ENCODE peak calls at places on chromosomes 1 and 21, in nine cellular contexts. O is right lobe of liver; H is neuronal stem cell; C is T-helper 2 cell; M is T follicular helper cell; L is KBM-7; T is smooth muscle cell of the brain vasculature; S is RCC 7860; U is stimulated activated CD4-positive, alpha-beta T cell treated with anti-CD3 and anti-CD28 coated beads, Interleukin-1b, Interleukin-23, amount 100 ng/mL, for 24 hours. F is an unnamed sample.

GRCh38 chr1:108117908-108118902 is 81.9 kb downstream of the SLC25A24 start:
- DNase-seq in M (no peak), C (no peak), U (no peak), T (no peak), S (no peak), L (no peak), H (no peak), O (no peak), F (no peak)

GRCh38 chr1:159090566-159091546 is 14.3 kb upstream of the AIM2 start:
- DNase-seq in M (no peak), C (no peak), H (no peak), U (no peak), L (no peak), T (no peak), O (no peak), S (no peak), F (no peak)

GRCh38 chr1:180636138-180636537 is 4.3 kb downstream of the XPR1 start:
- DNase-seq in M (no peak), U (no peak), H (no peak), L (no peak), T (no peak), O (no peak), C (no peak), S (no peak), F (no peak)

GRCh38 chr1:219498666-219499065 is 114.2 kb downstream of the ZC3H11B start:
- DNase-seq in H (no peak), O (no peak), M (no peak), C (no peak), L (no peak), T (no peak), S (no peak), U (no peak), F (no peak)

GRCh38 chr1:95323117-95323516 is 89.1 kb downstream of the RWDD3 start:
- DNase-seq in O (no peak), L (no peak), S (peak; percentile 24), H (peak; percentile 36), C (no peak), T (no peak), M (no peak), U (no peak), F (no peak)

GRCh38 chr1:25683731-25684130 is 67.1 kb downstream of the MAN1C1 start:
- DNase-seq in C (no peak), O (no peak), S (no peak), L (no peak), H (no peak), U (no peak), M (no peak), T (no peak), F (no peak)

GRCh38 chr21:16913010-16913409 is 599.8 kb upstream of the CXADR start:
- DNase-seq in S (no peak), C (no peak), L (no peak), M (no peak), U (no peak), T (no peak), O (no peak), H (no peak), F (no peak)

GRCh38 chr1:147273409-147274307 is 31.2 kb downstream of the CHD1L start:
- DNase-seq in L (peak; percentile 62), U (no peak), M (peak; percentile 3), S (peak; percentile 39), H (peak; percentile 35), T (peak; percentile 39), O (no peak), C (no peak), F (no peak)

GRCh38 chr1:184656221-184656620 is 98.4 kb downstream of the EDEM3 start:
- DNase-seq in T (no peak), S (no peak), U (no peak), L (no peak), H (no peak), O (no peak), C (no peak), M (no peak), F (no peak)

GRCh38 chr1:4728319-4729107 is 74.1 kb downstream of the AJAP1 start:
- DNase-seq in H (no peak), S (no peak), T (no peak), M (no peak), O (no peak), C (no peak), L (no peak), U (no peak), F (no peak)

GRCh38 chr21:37071561-37072238 is 1.2 kb downstream of the PIGP start:
- DNase-seq in H (no peak), L (peak; percentile 51), T (no peak), M (no peak), C (no peak), U (no peak), S (no peak), O (no peak), F (no peak)

GRCh38 chr1:110286564-110286963 is 52.6 kb upstream of the RBM15 start:
- DNase-seq in S (no peak), U (no peak), O (no peak), H (no peak), L (no peak), T (no peak), M (no peak), C (no peak), F (no peak)

GRCh38 chr1:234696148-234696576 is 86.2 kb upstream of the IRF2BP2 start:
- DNase-seq in H (no peak), O (no peak), U (no peak), T (no peak), S (no peak), L (no peak), M (no peak), C (no peak), F (no peak)

GRCh38 chr1:36154765-36155559 is 998 bp upstream of the MAP7D1 start:
- DNase-seq in T (no peak), S (no peak), U (no peak), L (no peak), O (no peak), M (no peak), C (no peak), H (peak; percentile 84), F (no peak)

GRCh38 chr1:115320368-115320767 is 17.7 kb downstream of the NGF start:
- DNase-seq in S (peak; percentile 80), T (no peak), H (no peak), L (no peak), O (no peak), U (no peak), C (no peak), M (no peak), F (no peak)

GRCh38 chr1:245823408-245824147 is 668.8 kb downstream of the KIF26B start:
- DNase-seq in L (no peak), H (no peak), M (no peak), U (no peak), C (no peak), O (no peak), S (no peak), T (no peak), F (no peak)

GRCh38 chr1:31725777-31726535 is 22.1 kb upstream of the COL16A1 start:
- DNase-seq in T (no peak), H (no peak), L (no peak), O (no peak), S (no peak), C (no peak), U (no peak), M (no peak), F (no peak)

GRCh38 chr1:94048413-94049164 is 72.4 kb downstream of the ABCA4 start:
- DNase-seq in T (no peak), O (no peak), C (no peak), M (no peak), U (no peak), H (no peak), S (no peak), L (no peak), F (no peak)

GRCh38 chr1:150364231-150365003 is 470 bp downstream of the RPRD2 start:
- DNase-seq in O (peak; percentile 88), U (peak; percentile 51), M (peak; percentile 79), H (peak; percentile 81), C (peak; percentile 79), L (peak; percentile 68), S (peak; percentile 67), T (peak; percentile 28), F (peak; percentile 46)

GRCh38 chr1:25008192-25008485 is 78.1 kb upstream of the RUNX3 start:
- DNase-seq in T (no peak), S (no peak), H (no peak), O (no peak), U (no peak), C (no peak), M (no peak), L (no peak), F (no peak)

GRCh38 chr1:235821361-235821981 is 45.2 kb downstream of the LYST start:
- DNase-seq in S (no peak), T (no peak), M (no peak), C (no peak), H (no peak), U (no peak), O (no peak), L (no peak), F (no peak)

GRCh38 chr1:156319664-156320063 is 18.4 kb downstream of the CCT3 start:
- DNase-seq in O (no peak), H (no peak), U (no peak), C (no peak), L (peak; percentile 53), S (no peak), M (no peak), T (no peak), F (no peak)

GRCh38 chr1:108533351-108534083 is 26.4 kb upstream of the EEIG2 start:
- DNase-seq in C (no peak), M (no peak), O (no peak), U (no peak), T (no peak), L (peak; percentile 15), S (no peak), H (no peak), F (no peak)

GRCh38 chr1:1187938-1188337 is 14.3 kb downstream of the TTLL10 start:
- DNase-seq in H (no peak), T (no peak), S (no peak), C (no peak), O (no peak), M (no peak), L (no peak), U (no peak), F (no peak)

GRCh38 chr1:36511804-36512798 is 29.4 kb upstream of the CSF3R start:
- DNase-seq in H (no peak), O (no peak), M (no peak), U (no peak), C (no peak), S (no peak), L (no peak), T (no peak), F (no peak)

GRCh38 chr1:158121604-158122254 is 59.0 kb upstream of the CD1D start:
- DNase-seq in U (no peak), O (no peak), M (no peak), L (peak; percentile 56), T (peak; percentile 10), S (peak; percentile 65), C (no peak), H (peak; percentile 53), F (no peak)